ENCODE peak calls at places on chromosomes 1 and 21, in five cellular contexts. W, K, Q, M and G are unnamed samples.

GRCh38 chr1:59178803-59179202 is 118.1 kb upstream of the FGGY start:
- DNase-seq in W (no peak), K (no peak), Q (no peak), M (peak), G (peak)

GRCh38 chr21:14543983-14544382 is 2.1 kb downstream of the SAMSN1 start:
- DNase-seq in W (no peak), K (no peak), Q (no peak), M (no peak), G (no peak)

GRCh38 chr1:30399026-30399425 is 324.4 kb downstream of the MATN1 start:
- DNase-seq in W (peak), K (no peak), Q (no peak), M (no peak), G (no peak)

GRCh38 chr1:172443666-172444453 is at the start of gene PIGC:
- DNase-seq in W (peak), K (peak), Q (peak), M (peak), G (peak)

GRCh38 chr1:6464514-6464836 is 1.5 kb downstream of the TNFRSF25 start:
- DNase-seq in W (no peak), K (no peak), Q (peak), M (peak), G (peak)

GRCh38 chr1:91613594-91613993 is 112.9 kb downstream of the CDC7 start:
- DNase-seq in W (no peak), K (no peak), Q (no peak), M (no peak), G (no peak)

GRCh38 chr1:78005755-78006154 is 1.0 kb downstream of the DNAJB4 start:
- DNase-seq in W (no peak), K (no peak), Q (no peak), M (no peak), G (peak)

GRCh38 chr21:41899431-41900202 is 20.5 kb upstream of the PRDM15 start:
- DNase-seq in W (peak), K (no peak), Q (no peak), M (no peak), G (no peak)

GRCh38 chr1:50969611-50970507 is at the start of gene CDKN2C:
- DNase-seq in W (peak), K (peak), Q (peak), M (peak), G (peak)

GRCh38 chr1:10667815-10668214 is 128.6 kb downstream of the CASZ1 start:
- DNase-seq in W (no peak), K (no peak), Q (no peak), M (no peak), G (no peak)

GRCh38 chr1:33348194-33348593 is 27.3 kb upstream of the A3GALT2 start:
- DNase-seq in W (peak), K (no peak), Q (no peak), M (no peak), G (no peak)

GRCh38 chr1:49408346-49408745 is 615.4 kb downstream of the AGBL4 start:
- DNase-seq in W (no peak), K (no peak), Q (no peak), M (no peak), G (no peak)

GRCh38 chr1:20160034-20160433 is 20.9 kb downstream of the PLA2G2F start:
- DNase-seq in W (no peak), K (no peak), Q (no peak), M (no peak), G (no peak)

GRCh38 chr1:70207492-70207891 is 2.1 kb upstream of the LRRC40 start:
- DNase-seq in W (no peak), K (no peak), Q (no peak), M (no peak), G (no peak)

GRCh38 chr1:191852907-191853306 is 305.4 kb upstream of the RGS18 start:
- DNase-seq in W (no peak), K (no peak), Q (no peak), M (no peak), G (no peak)

GRCh38 chr1:186374313-186375151 is 521 bp downstream of the TPR start:
- DNase-seq in W (no peak), K (no peak), Q (no peak), M (peak), G (peak)

GRCh38 chr1:20458717-20459116 is 27.3 kb downstream of the CAMK2N1 start:
- DNase-seq in W (no peak), K (no peak), Q (no peak), M (no peak), G (no peak)

GRCh38 chr21:26099610-26100219 is 70.9 kb downstream of the APP start:
- DNase-seq in W (no peak), K (no peak), Q (no peak), M (no peak), G (no peak)

GRCh38 chr1:202242080-202242419 is 48.5 kb downstream of the LGR6 start:
- DNase-seq in W (no peak), K (no peak), Q (no peak), M (no peak), G (no peak)

GRCh38 chr1:33140153-33141149 is 41.4 kb downstream of the TRIM62 start:
- DNase-seq in W (no peak), K (no peak), Q (no peak), M (no peak), G (peak)

GRCh38 chr21:36474591-36474990 is 5.3 kb downstream of the CLDN14 start:
- DNase-seq in W (no peak), K (no peak), Q (no peak), M (no peak), G (no peak)

GRCh38 chr1:98203461-98203860 is 282.6 kb upstream of the DPYD start:
- DNase-seq in W (no peak), K (no peak), Q (no peak), M (no peak), G (no peak)

GRCh38 chr1:55095095-55095494 is 55.7 kb downstream of the PCSK9 start:
- DNase-seq in W (no peak), K (no peak), Q (no peak), M (no peak), G (no peak)

DNA sequence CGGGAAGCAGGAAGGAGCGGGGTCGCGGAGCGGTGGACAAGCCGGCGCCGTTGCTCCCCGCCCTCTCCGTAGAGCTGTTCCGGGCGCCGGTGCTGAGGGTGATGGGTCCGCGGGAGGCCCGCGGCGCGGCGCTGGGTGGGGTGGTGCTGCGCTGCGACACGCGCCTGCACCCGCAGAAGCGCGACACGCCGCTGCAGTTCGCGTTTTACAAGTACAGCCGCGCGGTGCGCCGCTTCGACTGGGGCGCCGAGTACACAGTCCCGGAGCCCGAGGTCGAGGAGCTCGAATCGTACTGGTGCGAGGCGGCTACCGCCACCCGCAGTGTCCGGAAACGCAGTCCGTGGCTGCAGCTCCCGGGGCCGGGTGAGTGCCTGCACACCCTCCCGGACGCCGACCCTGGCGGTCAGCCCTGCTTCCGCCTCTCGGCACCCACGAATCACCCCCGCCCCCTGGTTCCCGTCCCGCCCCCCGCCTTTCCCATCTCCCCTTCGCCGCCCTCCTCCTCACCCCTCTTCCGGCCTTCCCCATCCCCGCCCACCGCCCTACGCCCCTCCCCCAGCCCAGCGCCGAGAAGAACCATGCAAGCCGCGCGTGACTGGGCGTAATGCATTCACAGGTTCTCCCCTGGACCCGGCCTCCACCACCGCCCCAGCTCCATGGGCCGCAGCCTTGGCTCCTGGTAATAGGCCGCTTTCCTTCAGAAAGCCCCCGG is 5.4 kb downstream of the FCRLB start:
- DNase-seq in W (peak), K (peak), Q (peak), M (peak), G (peak)
- TF ChIP-seq POLR2A in W (no peak), K (peak), Q (no peak), M (peak), G (no peak)

DNA sequence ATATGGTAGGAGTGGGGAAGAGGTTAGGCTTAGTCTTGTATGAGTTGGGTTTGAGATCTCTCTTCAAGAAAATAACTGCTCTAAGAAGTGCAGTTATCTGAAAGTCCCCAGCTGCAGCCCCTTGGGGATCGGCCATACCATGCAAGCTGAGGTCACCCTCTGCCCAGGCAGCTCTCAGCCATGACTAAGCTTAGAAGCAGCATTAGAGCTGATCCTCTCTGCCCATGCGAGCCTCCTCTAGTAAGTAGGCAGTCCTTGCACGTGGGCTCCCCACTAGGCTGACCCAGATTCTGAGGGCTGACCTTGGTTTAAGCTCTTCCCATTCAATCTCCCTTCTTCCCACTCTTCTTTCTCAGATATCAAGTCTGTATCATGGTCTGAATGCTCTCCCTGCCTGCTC is 121.0 kb upstream of the UBE2U start:
- DNase-seq in W (no peak), K (no peak), Q (no peak), M (no peak), G (peak)
- H3K27ac ChIP-seq in W (no peak), K (no peak), Q (no peak), M (no peak), G (no peak)

GRCh38 chr1:31412732-31413404 is at the start of gene SERINC2:
- DNase-seq in W (no peak), K (no peak), Q (no peak), M (peak), G (peak)
- TF ChIP-seq POLR2A in W (no peak), K (no peak), Q (no peak), M (peak), G (peak)

GRCh38 chr1:151619489-151620093 is 7.7 kb downstream of the SNX27 start:
- DNase-seq in W (no peak), K (no peak), Q (no peak), M (no peak), G (no peak)
- H3K27ac ChIP-seq in W (peak), K (peak), Q (peak), M (peak), G (peak)

DNA sequence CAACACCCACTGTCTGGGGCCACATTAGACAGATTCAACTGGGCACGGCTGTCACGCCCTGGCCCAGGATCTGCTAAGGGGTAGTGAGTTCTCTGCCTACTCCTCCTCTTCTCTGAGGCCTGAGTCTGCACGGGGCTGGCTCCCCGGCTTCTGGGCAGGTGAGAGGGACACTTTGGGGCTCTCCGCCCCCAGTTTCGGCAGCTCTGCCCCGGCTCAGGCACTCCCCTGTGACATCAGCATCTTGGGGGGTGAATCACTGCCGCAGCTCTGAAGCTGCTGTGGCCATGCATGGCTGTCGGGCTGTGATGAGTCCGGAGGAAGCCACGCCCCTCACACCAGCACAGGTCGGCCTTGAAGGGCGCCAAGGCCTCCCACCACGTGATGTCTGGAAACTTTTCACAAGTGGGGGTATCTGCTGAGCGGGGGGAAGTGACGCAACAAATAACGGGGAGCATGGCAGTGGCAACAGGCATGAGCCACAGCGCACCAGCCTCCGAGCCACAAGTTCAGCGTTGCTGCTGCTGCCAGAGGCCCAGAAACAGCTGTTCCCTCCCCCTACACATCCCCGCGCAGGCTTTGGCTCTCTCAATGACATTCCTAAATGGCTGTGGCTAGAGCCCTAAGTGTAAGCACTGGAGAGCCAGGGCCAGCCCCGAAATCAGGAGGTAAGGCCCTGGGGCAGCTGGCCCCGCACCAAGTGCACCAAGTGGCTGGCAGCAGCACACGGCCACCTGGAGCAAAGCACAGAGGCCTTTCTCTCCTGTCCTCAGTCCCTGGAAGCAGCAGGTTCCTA is 26.3 kb downstream of the ZBTB17 start:
- DNase-seq in W (peak), K (peak), Q (peak), M (peak), G (peak)
- TF ChIP-seq POLR2A in W (no peak), K (peak), Q (no peak), M (no peak), G (no peak)

DNA sequence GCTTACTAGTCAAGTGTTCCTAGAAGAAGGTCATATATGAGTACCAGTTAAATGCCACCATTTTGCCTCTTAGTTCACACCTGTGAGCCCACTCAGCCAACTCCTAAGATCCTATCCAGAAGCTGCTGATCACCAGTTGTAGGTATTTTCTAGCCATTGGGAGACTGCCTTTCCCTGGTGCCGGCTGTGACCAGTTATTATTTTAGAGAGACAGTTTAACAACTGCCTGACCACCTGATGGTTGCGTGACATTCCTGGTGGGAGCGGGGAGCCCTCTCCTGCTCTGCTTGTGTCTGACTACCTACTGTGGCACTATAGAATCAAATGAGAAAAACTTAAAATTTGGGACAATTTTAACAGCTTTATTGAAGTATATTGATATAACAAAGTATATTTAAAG is 2.9 kb upstream of the CNN3 start:
- DNase-seq in W (no peak), K (no peak), Q (no peak), M (no peak), G (no peak)
- H3K27ac ChIP-seq in W (peak), K (peak), Q (peak), M (peak), G (no peak)

GRCh38 chr1:45009956-45010854 is 919 bp downstream of the HECTD3 start:
- DNase-seq in W (no peak), K (no peak), Q (no peak), M (peak), G (no peak)
- TF ChIP-seq POLR2A in W (no peak), K (no peak), Q (no peak), M (no peak), G (no peak)

GRCh38 chr1:113587475-113587874 is 171.8 kb downstream of the PHTF1 start:
- DNase-seq in W (no peak), K (no peak), Q (no peak), M (no peak), G (no peak)
- H3K27ac ChIP-seq in W (no peak), K (no peak), Q (no peak), M (no peak), G (no peak)

DNA sequence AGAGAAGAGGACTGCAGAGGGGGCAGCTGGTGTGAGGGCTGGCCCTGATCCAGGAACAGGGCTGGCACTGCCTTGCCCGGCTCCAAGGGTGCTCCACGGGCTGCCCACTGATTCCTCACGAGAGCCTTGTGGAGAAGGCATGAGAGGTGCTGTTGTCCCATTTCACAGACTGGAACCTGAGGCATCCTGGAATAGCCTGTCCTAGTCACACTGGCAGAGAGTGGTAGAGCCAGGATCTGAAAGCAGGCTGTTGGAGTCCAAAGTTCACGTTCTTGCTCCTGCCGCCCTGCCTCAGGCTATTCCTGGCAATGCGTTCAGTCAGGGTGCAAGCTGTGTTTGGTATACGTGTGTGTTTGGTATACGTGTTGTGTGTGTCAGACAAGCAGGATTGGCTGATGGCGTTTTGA is 1.8 kb downstream of the RER1 start:
- DNase-seq in W (no peak), K (no peak), Q (no peak), M (no peak), G (no peak)
- TF ChIP-seq POLR2A in W (no peak), K (no peak), Q (no peak), M (peak), G (no peak)